ENCODE peak calls at places on chromosomes 1 and 21, in nine cellular contexts. X is AG08395; S is stimulated activated effector memory CD8-positive, alpha-beta T cell treated with anti-CD3 and anti-CD28 coated beads, Interleukin-12 subunit alpha, Interleukin-12 subunit beta, amount 100 ng/mL, for 72 hours; C is ELF-1; Y is stimulated activated CD8-positive, alpha-beta memory T cell treated with anti-CD3 and anti-CD28 coated beads, Interleukin-7, amount 100 ng/mL, for 24 hours; Q is heart right ventricle; R is epithelial cell of esophagus; V is foreskin keratinocyte; W is non-pigmented ciliary epithelial cell. D is an unnamed sample.

GRCh38 chr1:228039006-228039481 is 32.2 kb downstream of the WNT3A start:
- DNase-seq in V (no peak), Y (no peak), W (no peak), X (no peak), S (no peak), Q (no peak), R (no peak), C (no peak), D (no peak)

GRCh38 chr1:174696026-174696821 is 248.5 kb downstream of the GPR52 start:
- DNase-seq in W (no peak), V (no peak), Y (no peak), R (no peak), C (no peak), S (no peak), Q (no peak), X (no peak), D (no peak)

GRCh38 chr1:44791364-44791801 is 3.4 kb upstream of the BEST4 start:
- DNase-seq in C (peak), V (no peak), Q (no peak), X (no peak), W (no peak), Y (no peak), S (no peak), R (no peak), D (no peak)

GRCh38 chr21:38787461-38788274 is 18.1 kb upstream of the ETS2 start:
- DNase-seq in C (peak), Y (no peak), V (peak), R (peak), S (no peak), W (no peak), X (no peak), Q (no peak), D (no peak)

GRCh38 chr1:66282343-66282852 is 251.6 kb upstream of the SGIP1 start:
- DNase-seq in Y (no peak), W (peak), C (no peak), X (peak), V (peak), Q (no peak), R (peak), S (peak), D (no peak)

GRCh38 chr1:160101037-160101716 is 2.8 kb upstream of the IGSF8 start:
- DNase-seq in Q (peak), C (peak), S (peak), X (peak), W (no peak), Y (peak), R (peak), V (no peak), D (peak)

GRCh38 chr1:114892194-114892918 is 37.7 kb downstream of the SYCP1 start:
- DNase-seq in C (no peak), Y (no peak), V (no peak), X (no peak), W (no peak), S (no peak), Q (no peak), R (no peak), D (no peak)

GRCh38 chr1:227753999-227754764 is 18.9 kb downstream of the SNAP47 start:
- DNase-seq in X (peak), W (no peak), Y (no peak), S (no peak), R (no peak), Q (peak), V (no peak), C (no peak), D (no peak)

GRCh38 chr1:182739545-182739944 is 50.0 kb upstream of the NPL start:
- DNase-seq in C (peak), Q (no peak), W (no peak), Y (no peak), X (no peak), R (no peak), S (no peak), V (no peak), D (no peak)

GRCh38 chr1:72690871-72691270 is 408.5 kb upstream of the NEGR1 start:
- DNase-seq in Q (no peak), W (no peak), S (no peak), X (no peak), C (no peak), Y (no peak), R (no peak), V (no peak), D (no peak)

GRCh38 chr1:222047370-222047769 is 305.5 kb upstream of the DUSP10 start:
- DNase-seq in C (no peak), R (no peak), V (no peak), S (no peak), W (no peak), X (no peak), Q (no peak), Y (no peak), D (no peak)

D was measured in hepatic stellate cell.